ENCODE peak calls at places on chromosomes 11 and 22, in nine cellular contexts. W, K, U, Q, C, Z, L, V and E are unnamed samples.

GRCh38 chr22:32729368-32729767 is 72.1 kb upstream of the TIMP3 start:
- DNase-seq in U (no peak), W (no peak), Z (no peak), Q (no peak), K (no peak), L (no peak), V (no peak), C (no peak), E (no peak)

GRCh38 chr11:112291191-112291590 is 30.5 kb upstream of the PLET1 start:
- DNase-seq in V (no peak), Q (no peak), W (no peak), C (no peak), K (no peak), U (no peak), Z (no peak), L (no peak), E (no peak)

GRCh38 chr11:20061766-20062165 is 98.5 kb downstream of the DBX1 start:
- DNase-seq in W (no peak), Z (no peak), C (no peak), L (no peak), V (no peak), K (no peak), U (no peak), Q (no peak), E (peak; percentile 72)

GRCh38 chr11:123111465-123111864 is 49.5 kb upstream of the HSPA8 start:
- DNase-seq in C (no peak), V (peak; percentile 64), Q (peak; percentile 47), K (no peak), U (no peak), W (peak; percentile 64), L (peak; percentile 41), Z (no peak), E (peak; percentile 32)

GRCh38 chr11:65436412-65437032 is 13.9 kb downstream of the NEAT1 start:
- DNase-seq in U (peak; percentile 17), Q (no peak), C (no peak), K (peak; percentile 40), Z (peak; percentile 29), V (no peak), W (no peak), L (peak; percentile 37), E (peak; percentile 13)

GRCh38 chr11:129639300-129639699 is 176.3 kb upstream of the TMEM45B start:
- DNase-seq in Z (no peak), C (no peak), Q (peak; percentile 96), U (no peak), W (peak; percentile 80), V (no peak), L (peak; percentile 94), K (no peak), E (peak; percentile 100)

GRCh38 chr11:64810891-64811272 is 531 bp upstream of the MEN1 start:
- DNase-seq in Z (peak; percentile 42), L (no peak), K (peak; percentile 25), C (no peak), V (no peak), U (no peak), Q (no peak), W (no peak), E (no peak)

GRCh38 chr11:97557399-97557798 is 1167.6 kb downstream of the JRKL start:
- DNase-seq in Z (no peak), V (peak; percentile 1), Q (no peak), K (no peak), C (no peak), U (no peak), W (no peak), L (peak; percentile 13), E (no peak)

GRCh38 chr11:76339217-76339616 is 41.7 kb downstream of the THAP12 start:
- DNase-seq in K (peak; percentile 16), L (peak; percentile 7), U (no peak), V (no peak), Z (peak; percentile 36), W (no peak), Q (no peak), C (no peak), E (no peak)

GRCh38 chr11:102806296-102806695 is 8.3 kb upstream of the MMP1 start:
- DNase-seq in U (no peak), L (no peak), Q (no peak), V (no peak), C (no peak), W (no peak), Z (no peak), K (no peak), E (no peak)

GRCh38 chr11:17736921-17737817 is 2.6 kb downstream of the KCNC1 start:
- DNase-seq in Z (no peak), L (no peak), K (no peak), U (no peak), C (no peak), Q (no peak), V (no peak), W (no peak), E (no peak)

DNA sequence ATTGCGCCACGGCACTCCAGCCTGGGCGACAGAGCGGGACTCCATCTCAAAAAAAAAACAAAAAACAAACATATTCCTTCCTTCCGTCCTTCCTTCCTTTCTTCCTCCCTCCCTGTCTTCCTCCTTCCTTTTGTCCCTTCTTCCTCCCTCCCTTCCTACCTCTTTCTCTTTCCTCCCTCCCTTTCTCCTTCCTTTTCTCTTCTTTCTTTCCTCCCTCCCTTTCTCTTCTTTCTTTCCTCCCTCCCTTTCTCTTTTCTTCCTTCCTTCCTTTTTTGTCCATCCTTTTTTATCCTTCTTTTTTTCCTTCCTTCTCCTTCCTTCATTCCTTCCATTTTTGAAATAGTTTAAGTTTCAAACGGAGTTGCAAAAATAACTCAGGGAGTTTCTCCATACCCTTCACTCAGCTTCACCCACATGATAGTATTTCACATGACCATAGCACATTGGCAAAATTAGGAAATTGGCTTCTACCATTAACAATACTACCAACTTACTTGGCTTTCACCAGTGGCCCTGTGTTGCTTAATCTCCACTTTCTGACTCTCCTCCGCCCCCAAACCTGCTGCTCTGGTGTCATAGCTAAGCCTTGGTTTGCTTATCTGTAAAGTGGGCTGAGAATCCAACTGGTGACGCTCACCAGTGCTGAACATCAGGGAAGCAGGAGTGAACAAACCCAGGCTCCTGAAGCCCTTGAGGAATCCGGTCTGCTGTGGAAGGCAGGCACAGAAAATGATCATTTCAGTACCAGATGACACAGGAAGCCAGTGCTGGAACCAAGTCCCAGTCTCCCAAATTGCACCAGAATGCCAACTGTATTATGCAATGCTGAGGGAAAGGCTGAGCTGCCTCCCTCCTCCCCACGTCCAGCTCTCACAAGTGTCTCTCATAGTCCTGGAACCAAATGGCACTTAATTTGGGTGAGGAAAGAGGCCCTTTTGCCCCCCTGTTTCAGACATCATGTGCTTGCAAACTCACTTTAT is 17.2 kb upstream of the CRYBB3 start:
- DNase-seq in W (no peak), L (no peak), Z (no peak), K (peak; percentile 91), C (no peak), U (no peak), Q (no peak), V (no peak), E (no peak)
- TF ChIP-seq CTCF in W (no peak), L (no peak), Z (no peak), K (no peak), C (no peak), U (no peak), Q (no peak), V (no peak), E (no peak)

GRCh38 chr11:93672280-93672679 is 10.8 kb downstream of the CEP295 start:
- DNase-seq in Q (no peak), U (no peak), W (no peak), Z (no peak), K (no peak), C (no peak), L (no peak), V (no peak), E (no peak)
- TF ChIP-seq CTCF in Q (no peak), U (no peak), W (no peak), Z (no peak), K (no peak), C (no peak), L (no peak), V (no peak), E (no peak)

GRCh38 chr11:61754534-61755482 is 2.4 kb downstream of the MYRF start:
- DNase-seq in L (no peak), K (no peak), C (no peak), Z (no peak), Q (no peak), V (no peak), W (no peak), U (no peak), E (no peak)

GRCh38 chr11:61756147-61756451 is 3.7 kb downstream of the MYRF start:
- DNase-seq in K (no peak), V (no peak), Q (no peak), U (no peak), Z (no peak), L (no peak), W (no peak), C (no peak), E (no peak)

GRCh38 chr11:61753672-61754071 is 1.2 kb downstream of the MYRF start:
- DNase-seq in C (no peak), K (no peak), V (no peak), L (no peak), Z (no peak), Q (no peak), U (no peak), W (no peak), E (no peak)

GRCh38 chr11:61757213-61757862 is 4.9 kb downstream of the MYRF start:
- DNase-seq in V (no peak), K (no peak), C (no peak), L (no peak), Q (no peak), W (no peak), U (no peak), Z (no peak), E (no peak)

DNA sequence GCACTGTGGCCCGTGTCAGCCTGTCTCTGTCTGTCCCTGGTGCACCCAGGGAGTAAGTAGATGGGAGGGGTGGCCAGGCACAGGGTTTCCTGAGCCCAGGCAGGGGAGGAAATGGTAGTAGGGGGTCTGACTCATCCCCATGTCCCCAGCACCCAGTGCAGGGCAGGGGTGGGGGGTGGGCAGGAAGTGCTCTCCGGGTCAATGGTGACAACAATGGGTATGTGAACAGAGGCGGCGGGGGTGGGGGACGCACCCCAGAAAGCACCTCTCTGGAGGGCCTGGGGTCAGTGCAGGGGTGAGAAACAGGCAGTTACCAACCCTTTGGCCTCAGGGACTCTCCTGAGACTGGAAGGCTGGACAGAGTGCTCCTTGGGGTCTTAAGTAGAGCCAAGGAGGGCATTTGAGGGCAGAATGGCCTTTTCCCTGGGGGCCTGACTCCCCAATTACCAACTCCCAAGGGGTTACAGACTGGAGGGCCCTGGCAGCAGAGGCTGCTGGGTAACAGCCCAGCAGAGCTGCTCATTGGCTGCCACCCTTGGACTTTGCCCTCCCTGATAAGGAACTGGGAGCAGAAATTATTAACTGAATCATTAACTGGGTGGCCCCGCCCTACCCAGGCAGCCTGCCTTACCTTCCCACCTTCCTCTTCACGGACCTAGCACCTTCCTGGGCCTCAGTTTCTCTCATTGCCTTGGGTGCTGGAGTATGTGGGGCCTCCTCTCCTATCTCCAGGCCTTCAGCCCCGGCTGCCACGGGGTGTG is 4.2 kb downstream of the MYRF start:
- DNase-seq in L (peak; percentile 14), C (no peak), U (no peak), K (no peak), Z (peak; percentile 83), Q (peak; percentile 56), W (no peak), V (no peak), E (no peak)
- TF ChIP-seq CTCF in L (no peak), C (no peak), U (no peak), K (no peak), Z (no peak), Q (no peak), W (no peak), V (no peak), E (no peak)

DNA sequence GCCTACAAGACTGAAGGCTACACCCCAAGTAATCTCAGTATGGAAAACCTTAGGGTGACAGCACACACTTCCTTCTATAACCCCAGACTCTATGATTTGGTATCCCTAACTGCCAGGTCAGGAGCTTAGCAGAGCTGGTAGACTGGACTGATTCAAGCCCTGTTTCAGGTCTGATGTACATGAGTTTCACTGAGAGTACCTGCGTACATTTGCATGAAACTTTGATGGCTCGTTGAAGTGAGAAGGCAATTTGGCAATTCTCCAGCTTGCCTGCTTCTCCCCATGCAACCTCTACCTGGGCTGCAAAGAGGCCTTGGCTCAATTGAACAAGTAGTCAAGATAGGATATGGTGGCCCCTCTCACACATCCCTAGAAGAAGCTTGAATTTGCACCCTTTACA is 10.2 kb downstream of the FIBIN start:
- DNase-seq in V (no peak), K (no peak), Z (no peak), Q (no peak), C (no peak), U (no peak), W (no peak), L (no peak), E (no peak)
- TF ChIP-seq CTCF in V (no peak), K (no peak), Z (no peak), Q (no peak), C (no peak), U (no peak), W (no peak), L (no peak), E (no peak)